ENCODE peak calls at places on chromosomes 13 and 19, in nine cellular contexts. S, O, L, B, G, Z, A, Y and J are unnamed samples.

GRCh38 chr19:5772416-5772815 is 12.1 kb downstream of the PRR22 start:
- DNase-seq in S (no peak), O (no peak), L (no peak), B (no peak), G (no peak), Z (no peak), A (no peak), Y (no peak), J (no peak)

GRCh38 chr19:1233361-1233667 is 4.5 kb downstream of the CBARP start:
- DNase-seq in S (no peak), O (no peak), L (no peak), B (no peak), G (no peak), Z (no peak), A (no peak), Y (peak), J (no peak)

GRCh38 chr13:43963726-43964125 is 84.0 kb downstream of the LACC1 start:
- DNase-seq in S (no peak), O (no peak), L (no peak), B (no peak), G (no peak), Z (no peak), A (peak), Y (no peak), J (peak)

GRCh38 chr13:95494082-95494681 is 58.3 kb upstream of the CLDN10 start:
- DNase-seq in S (peak), O (peak), L (peak), B (peak), G (no peak), Z (no peak), A (no peak), Y (no peak), J (peak)

GRCh38 chr13:51618626-51619025 is 34.4 kb downstream of the WDFY2 start:
- DNase-seq in S (no peak), O (peak), L (no peak), B (peak), G (no peak), Z (no peak), A (no peak), Y (no peak), J (no peak)

GRCh38 chr19:7415163-7415856 is 66.6 kb downstream of the ARHGEF18 start:
- DNase-seq in S (no peak), O (no peak), L (peak), B (peak), G (no peak), Z (no peak), A (no peak), Y (peak), J (peak)

GRCh38 chr13:52892925-52893324 is 44.5 kb upstream of the PCDH8 start:
- DNase-seq in S (no peak), O (no peak), L (no peak), B (no peak), G (no peak), Z (no peak), A (peak), Y (no peak), J (no peak)

GRCh38 chr13:37448072-37448471 is 150.5 kb downstream of the POSTN start:
- DNase-seq in S (no peak), O (no peak), L (peak), B (no peak), G (no peak), Z (no peak), A (no peak), Y (no peak), J (no peak)

GRCh38 chr19:48752511-48753365 is at the start of gene FUT1:
- DNase-seq in S (no peak), O (peak), L (peak), B (no peak), G (no peak), Z (peak), A (peak), Y (peak), J (no peak)

GRCh38 chr13:23443878-23444277 is 10.4 kb upstream of the SACS start:
- DNase-seq in S (no peak), O (no peak), L (no peak), B (no peak), G (no peak), Z (no peak), A (no peak), Y (no peak), J (no peak)

GRCh38 chr13:29925457-29925856 is 75.0 kb upstream of the UBL3 start:
- DNase-seq in S (peak), O (peak), L (peak), B (peak), G (peak), Z (peak), A (no peak), Y (peak), J (peak)

GRCh38 chr19:46546194-46546896 is 50.7 kb upstream of the PNMA8B start:
- DNase-seq in S (peak), O (peak), L (peak), B (peak), G (no peak), Z (no peak), A (peak), Y (peak), J (peak)

GRCh38 chr19:18058208-18059009 is 28.3 kb downstream of the IL12RB1 start:
- DNase-seq in S (peak), O (peak), L (peak), B (peak), G (peak), Z (peak), A (peak), Y (peak), J (peak)
- H3K4me3 ChIP-seq in S (peak), O (no peak), L (peak), B (no peak), G (no peak), Z (peak), A (peak), Y (no peak), J (peak)

DNA sequence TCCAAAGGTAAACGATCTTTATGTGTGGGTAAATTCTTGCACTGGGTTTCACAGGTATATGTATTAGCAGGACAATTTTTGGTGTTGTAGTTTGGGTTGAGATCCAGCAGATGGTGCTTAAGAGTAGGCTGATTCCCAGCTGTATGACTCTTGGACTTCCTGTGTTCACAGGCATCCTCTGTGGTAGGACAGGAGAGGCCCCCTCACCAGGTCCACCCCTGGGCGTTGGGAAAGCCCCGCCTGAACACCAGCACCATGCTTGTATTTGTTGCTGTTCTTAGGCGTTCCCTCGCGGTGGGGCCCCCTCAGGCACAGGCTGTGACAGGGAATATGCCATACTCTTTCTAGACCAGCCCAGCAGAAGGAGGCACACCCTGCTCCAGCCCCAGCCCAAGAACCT is 49.5 kb upstream of the PCDH17 start:
- DNase-seq in S (no peak), O (no peak), L (no peak), B (no peak), G (no peak), Z (no peak), A (peak), Y (no peak), J (no peak)
- TF ChIP-seq CTCF in S (no peak), O (no peak), L (no peak), B (no peak), G (no peak), Z (no peak), A (peak), Y (no peak), J (no peak)

DNA sequence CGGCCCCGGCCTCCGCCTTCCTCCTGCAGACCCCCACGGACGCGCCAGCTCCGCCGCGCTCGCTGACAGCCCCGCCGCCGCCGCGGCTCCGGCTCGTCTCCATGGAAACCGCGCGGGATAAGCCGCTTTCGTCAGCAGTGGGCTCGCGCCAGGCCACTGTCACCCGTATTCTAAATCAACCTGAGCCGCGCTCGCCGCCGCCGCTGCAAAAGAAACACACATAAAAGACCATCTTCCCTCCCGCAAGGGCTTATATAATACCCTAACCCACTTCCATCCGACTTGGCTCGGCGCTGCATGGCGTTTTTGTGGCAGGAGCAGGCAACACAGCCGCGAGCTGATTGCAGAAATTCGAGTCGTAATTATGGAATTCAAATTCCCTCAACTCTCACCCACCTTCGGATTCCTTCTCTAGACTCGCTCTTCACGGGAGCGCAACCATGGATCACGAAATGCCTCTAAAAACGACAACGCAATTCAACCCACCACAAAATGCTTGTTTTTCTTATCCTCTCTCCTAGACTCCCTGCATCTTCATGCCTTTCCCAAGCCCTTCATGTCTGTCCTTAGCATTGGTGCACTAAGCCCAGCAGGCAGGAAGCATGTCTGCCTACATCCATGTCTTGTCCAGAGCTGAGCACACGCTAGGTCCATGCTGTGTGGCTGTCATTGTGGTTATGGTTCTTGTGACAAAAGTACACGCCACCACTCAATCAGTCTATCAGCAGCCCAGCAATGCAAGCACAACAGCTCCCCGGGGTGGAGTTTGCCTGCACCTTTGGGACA is at the start of gene AMER2:
- DNase-seq in S (no peak), O (peak), L (peak), B (peak), G (no peak), Z (no peak), A (peak), Y (no peak), J (peak)
- H3K4me3 ChIP-seq in S (peak), O (peak), L (peak), B (peak), G (no peak), Z (peak), A (peak), Y (no peak), J (peak)

GRCh38 chr13:113655358-113656014 is 2.5 kb downstream of the ATP4B start:
- DNase-seq in S (no peak), O (no peak), L (no peak), B (no peak), G (peak), Z (no peak), A (peak), Y (peak), J (no peak)
- TF ChIP-seq CTCF in S (no peak), O (no peak), L (no peak), B (no peak), G (no peak), Z (no peak), A (no peak), Y (no peak), J (no peak)